ENCODE peak calls at places on chromosomes 13 and 19, in seven cellular contexts. B, X, F, D, C, O and S are unnamed samples.
A peak's percentile ranks its signal among the peaks of the same experiment; 100 is the strongest.

GRCh38 chr13:26759156-26759906 is 1.3 kb downstream of the GPR12 start:
- ATAC-seq in B (no peak), X (peak; percentile 61), F (no peak), D (no peak), C (no peak), O (no peak), S (no peak)

GRCh38 chr19:17091758-17092333 is 16.3 kb downstream of the MYO9B start:
- ATAC-seq in B (peak; percentile 33), X (peak; percentile 80), F (no peak), D (no peak), C (no peak), O (peak; percentile 55), S (no peak)

GRCh38 chr13:23778879-23779278 is 110.3 kb downstream of the MIPEP start:
- ATAC-seq in B (no peak), X (peak; percentile 85), F (no peak), D (no peak), C (peak; percentile 53), O (no peak), S (peak; percentile 28)

GRCh38 chr19:55348317-55349034 is 6.0 kb downstream of the COX6B2 start:
- ATAC-seq in B (no peak), X (no peak), F (no peak), D (no peak), C (no peak), O (no peak), S (no peak)

GRCh38 chr13:114054830-114055439 is 77.5 kb downstream of the RASA3 start:
- ATAC-seq in B (no peak), X (peak; percentile 1), F (no peak), D (no peak), C (no peak), O (no peak), S (no peak)

GRCh38 chr13:30900952-30901749 is 4.9 kb upstream of the MEDAG start:
- ATAC-seq in B (no peak), X (no peak), F (no peak), D (no peak), C (no peak), O (peak; percentile 45), S (no peak)

GRCh38 chr13:73922728-73923393 is 211.3 kb downstream of the KLF12 start:
- ATAC-seq in B (no peak), X (no peak), F (no peak), D (no peak), C (peak; percentile 51), O (no peak), S (no peak)

GRCh38 chr19:51357952-51358351 is 8.2 kb downstream of the ETFB start:
- ATAC-seq in B (no peak), X (no peak), F (no peak), D (no peak), C (no peak), O (no peak), S (no peak)

GRCh38 chr13:80669112-80669511 is 328.2 kb upstream of the SPRY2 start:
- ATAC-seq in B (no peak), X (no peak), F (no peak), D (no peak), C (no peak), O (peak; percentile 30), S (no peak)

GRCh38 chr13:44396963-44397580 is 23.4 kb downstream of the SERP2 start:
- ATAC-seq in B (peak; percentile 71), X (no peak), F (peak; percentile 27), D (no peak), C (peak; percentile 37), O (no peak), S (peak; percentile 56)

GRCh38 chr19:10568444-10568825 is 344 bp downstream of the CDKN2D start:
- ATAC-seq in B (no peak), X (no peak), F (peak; percentile 37), D (peak; percentile 1), C (peak; percentile 5), O (no peak), S (no peak)

GRCh38 chr19:55398200-55398947 is 9.2 kb downstream of the UBE2S start:
- ATAC-seq in B (no peak), X (no peak), F (no peak), D (peak; percentile 9), C (no peak), O (peak; percentile 74), S (no peak)

GRCh38 chr19:58492265-58492664 is 16.1 kb downstream of the ZNF446 start:
- ATAC-seq in B (no peak), X (no peak), F (no peak), D (no peak), C (no peak), O (no peak), S (no peak)

GRCh38 chr19:46181386-46181774 is 33.3 kb downstream of the IGFL2 start:
- ATAC-seq in B (no peak), X (no peak), F (no peak), D (peak; percentile 73), C (no peak), O (peak; percentile 45), S (no peak)

GRCh38 chr13:31982540-31982939 is 49.0 kb upstream of the FRY start:
- ATAC-seq in B (peak; percentile 92), X (no peak), F (peak; percentile 85), D (peak; percentile 73), C (peak; percentile 90), O (no peak), S (peak; percentile 66)

GRCh38 chr13:34391071-34391470 is 551.0 kb upstream of the NBEA start:
- ATAC-seq in B (no peak), X (no peak), F (no peak), D (no peak), C (no peak), O (no peak), S (no peak)

GRCh38 chr19:18978616-18979015 is 37.6 kb upstream of the HOMER3 start:
- ATAC-seq in B (no peak), X (no peak), F (no peak), D (no peak), C (no peak), O (no peak), S (no peak)

GRCh38 chr19:38675611-38676010 is 28.2 kb downstream of the ACTN4 start:
- ATAC-seq in B (peak; percentile 13), X (no peak), F (no peak), D (peak; percentile 1), C (no peak), O (peak; percentile 21), S (no peak)

GRCh38 chr19:38676023-38676877 is 28.8 kb downstream of the ACTN4 start:
- ATAC-seq in B (peak; percentile 5), X (peak; percentile 55), F (no peak), D (no peak), C (peak; percentile 75), O (no peak), S (peak; percentile 25)

GRCh38 chr19:38678217-38678890 is 30.9 kb downstream of the ACTN4 start:
- ATAC-seq in B (no peak), X (no peak), F (no peak), D (peak; percentile 0), C (no peak), O (no peak), S (no peak)

GRCh38 chr19:38678891-38679494 is 31.5 kb downstream of the ACTN4 start:
- ATAC-seq in B (no peak), X (no peak), F (no peak), D (no peak), C (no peak), O (no peak), S (no peak)

GRCh38 chr19:38676878-38677646 is 29.6 kb downstream of the ACTN4 start:
- ATAC-seq in B (no peak), X (no peak), F (no peak), D (no peak), C (no peak), O (no peak), S (no peak)
- H3K27ac ChIP-seq in B (peak overlapping the region; percentile 96), X (peak overlapping the region; percentile 68), F (peak overlapping the region; percentile 97), D (peak overlapping the region; percentile 8), C (peak overlapping the region; percentile 77), O (peak overlapping the region; percentile 79), S (peak overlapping the region; percentile 87)

GRCh38 chr19:5457709-5458108 is 2.5 kb downstream of the ZNRF4 start:
- ATAC-seq in B (no peak), X (no peak), F (no peak), D (no peak), C (no peak), O (no peak), S (no peak)

GRCh38 chr19:5463959-5464358 is 8.7 kb downstream of the ZNRF4 start:
- ATAC-seq in B (no peak), X (no peak), F (no peak), D (no peak), C (no peak), O (no peak), S (no peak)

GRCh38 chr19:5459360-5459759 is 4.1 kb downstream of the ZNRF4 start:
- ATAC-seq in B (no peak), X (no peak), F (no peak), D (no peak), C (peak; percentile 44), O (no peak), S (no peak)

GRCh38 chr19:5458420-5458819 is 3.2 kb downstream of the ZNRF4 start:
- ATAC-seq in B (no peak), X (no peak), F (no peak), D (no peak), C (no peak), O (no peak), S (no peak)

GRCh38 chr19:5460748-5461147 is 5.5 kb downstream of the ZNRF4 start:
- ATAC-seq in B (no peak), X (no peak), F (no peak), D (no peak), C (no peak), O (no peak), S (no peak)
- TF ChIP-seq POLR2A in B (no peak), X (no peak), F (no peak), D (no peak), C (no peak), O (no peak), S (no peak)

GRCh38 chr13:48492123-48493075 is 40.5 kb downstream of the RCBTB2 start:
- ATAC-seq in B (peak; percentile 91), X (peak; percentile 81), F (peak; percentile 74), D (no peak), C (no peak), O (peak; percentile 88), S (peak; percentile 60)
- H3K4me3 ChIP-seq in B (no peak overlapping the region), X (no peak overlapping the region), F (peak overlapping the region; percentile 34), D (no peak overlapping the region), C (peak overlapping the region; percentile 30), O (peak overlapping the region; percentile 66), S (no peak overlapping the region)

GRCh38 chr13:20477394-20477793 is 48.3 kb downstream of the CRYL1 start:
- ATAC-seq in B (no peak), X (no peak), F (no peak), D (no peak), C (no peak), O (no peak), S (no peak)
- H3K27ac ChIP-seq in B (no peak overlapping the region), X (no peak overlapping the region), F (no peak overlapping the region), D (no peak overlapping the region), C (no peak overlapping the region), O (no peak overlapping the region), S (no peak overlapping the region)